ENCODE peak calls at places on chromosomes 12 and 14, in five cellular contexts. Q is lung, F is right atrium auricular region, T is PC-3, A is stomach. E is an unnamed sample.

GRCh38 chr12:120774169-120774916 is 48.7 kb downstream of the ACADS start:
- DNase-seq in Q (no peak), F (no peak), T (no peak), A (no peak), E (no peak)

GRCh38 chr12:3442397-3442796 is 48.6 kb upstream of the PRMT8 start:
- DNase-seq in Q (no peak), F (no peak), T (no peak), A (no peak), E (no peak)

GRCh38 chr14:35534130-35534883 is at the start of gene INSM2:
- DNase-seq in Q (no peak), F (no peak), T (no peak), A (no peak), E (peak; percentile 4)

GRCh38 chr12:8127138-8127537 is 3.7 kb downstream of the CLEC4A start:
- DNase-seq in Q (no peak), F (no peak), T (no peak), A (no peak), E (no peak)

GRCh38 chr14:64515053-64515452 is 10.5 kb downstream of the ZBTB1 start:
- DNase-seq in Q (no peak), F (no peak), T (peak; percentile 72), A (no peak), E (no peak)

GRCh38 chr14:96904201-96904600 is 107.0 kb downstream of the VRK1 start:
- DNase-seq in Q (no peak), F (no peak), T (peak; percentile 86), A (no peak), E (peak; percentile 58)

GRCh38 chr14:32307881-32308582 is 21.1 kb upstream of the AKAP6 start:
- DNase-seq in Q (no peak), F (no peak), T (peak; percentile 77), A (peak; percentile 26), E (peak; percentile 89)

GRCh38 chr12:104462931-104463339 is 6.2 kb downstream of the CHST11 start:
- DNase-seq in Q (no peak), F (no peak), T (no peak), A (no peak), E (no peak)

GRCh38 chr14:30085943-30086342 is 158.3 kb upstream of the PRKD1 start:
- DNase-seq in Q (no peak), F (no peak), T (no peak), A (peak; percentile 62), E (no peak)

GRCh38 chr12:27193854-27194544 is 50.1 kb upstream of the STK38L start:
- DNase-seq in Q (no peak), F (peak; percentile 71), T (no peak), A (no peak), E (peak; percentile 53)

DNA sequence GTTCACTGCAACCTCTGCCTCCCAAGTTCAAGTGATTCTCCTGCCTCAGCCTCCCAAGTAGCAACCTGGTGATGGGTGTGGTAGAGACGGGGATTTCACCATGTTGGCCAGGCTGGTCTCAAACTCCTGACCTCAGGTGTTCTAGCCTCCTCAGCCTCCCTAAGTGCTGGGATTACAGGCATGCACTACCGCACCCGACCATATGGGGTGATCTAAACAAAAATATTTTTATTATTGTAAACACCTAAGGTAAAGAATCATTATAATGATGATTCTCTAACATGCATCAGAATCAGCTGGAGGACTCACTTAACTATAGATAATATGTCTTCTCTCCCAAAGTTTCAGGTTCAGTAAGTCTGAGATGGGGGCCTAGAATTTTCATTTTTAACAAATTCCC is 96.2 kb upstream of the ALG10 start:
- DNase-seq in Q (no peak), F (no peak), T (no peak), A (no peak), E (no peak)
- TF ChIP-seq CTCF in Q (no peak), F (no peak), T (no peak), A (no peak), E (no peak)

GRCh38 chr14:26282578-26282977 is 315.3 kb downstream of the NOVA1 start:
- DNase-seq in Q (no peak), F (no peak), T (no peak), A (no peak), E (peak; percentile 87)

GRCh38 chr14:26281280-26281998 is 316.4 kb downstream of the NOVA1 start:
- DNase-seq in Q (no peak), F (no peak), T (peak; percentile 82), A (no peak), E (peak; percentile 83)

GRCh38 chr14:26276757-26277156 is 321.1 kb downstream of the NOVA1 start:
- DNase-seq in Q (no peak), F (no peak), T (peak; percentile 7), A (no peak), E (no peak)
- TF ChIP-seq CTCF in Q (no peak), F (no peak), T (peak; percentile 56), A (no peak), E (no peak)

GRCh38 chr12:25119020-25119419 is 75.9 kb downstream of the DNAI7 start:
- DNase-seq in Q (no peak), F (no peak), T (no peak), A (no peak), E (peak; percentile 26)
- TF ChIP-seq CTCF in Q (no peak), F (no peak), T (peak; percentile 20), A (no peak), E (no peak)

GRCh38 chr12:111858778-111859177 is 16.8 kb downstream of the MAPKAPK5 start:
- DNase-seq in Q (no peak), F (no peak), T (no peak), A (no peak), E (no peak)
- TF ChIP-seq CTCF in Q (no peak), F (no peak), T (no peak), A (no peak), E (no peak)